ENCODE peak calls at places on chromosomes 16 and 17, in six cellular contexts. One of them, this sample, is unnamed.

GRCh38 chr17:77727216-77727615 is 231.3 kb upstream of the TNRC6C start:
- DNase-seq in GM23248: no peak
- DNase-seq in suprapubic skin: no peak
- DNase-seq in aorta: no peak
- DNase-seq in CD8-positive, alpha-beta memory T cell: no peak
- DNase-seq in CD4-positive, alpha-beta T cell: no peak
- DNase-seq in this sample: no peak

GRCh38 chr17:77376795-77377751 is 236.3 kb downstream of the SEC14L1 start:
- DNase-seq in GM23248: no peak
- DNase-seq in suprapubic skin: no peak
- DNase-seq in aorta: no peak
- DNase-seq in CD8-positive, alpha-beta memory T cell: no peak
- DNase-seq in CD4-positive, alpha-beta T cell: no peak
- DNase-seq in this sample: no peak

GRCh38 chr17:8019161-8019560 is 16.7 kb downstream of the GUCY2D start:
- DNase-seq in GM23248: no peak
- DNase-seq in suprapubic skin: no peak
- DNase-seq in aorta: no peak
- DNase-seq in CD8-positive, alpha-beta memory T cell: no peak
- DNase-seq in CD4-positive, alpha-beta T cell: peak
- DNase-seq in this sample: no peak

GRCh38 chr17:17987901-17988300 is 15.2 kb downstream of the DRC3 start:
- DNase-seq in GM23248: no peak
- DNase-seq in suprapubic skin: no peak
- DNase-seq in aorta: no peak
- DNase-seq in CD8-positive, alpha-beta memory T cell: no peak
- DNase-seq in CD4-positive, alpha-beta T cell: no peak
- DNase-seq in this sample: no peak

GRCh38 chr17:37742114-37742761 is 2.6 kb downstream of the HNF1B start:
- DNase-seq in GM23248: peak
- DNase-seq in suprapubic skin: no peak
- DNase-seq in aorta: no peak
- DNase-seq in CD8-positive, alpha-beta memory T cell: no peak
- DNase-seq in CD4-positive, alpha-beta T cell: no peak
- DNase-seq in this sample: no peak

GRCh38 chr17:41967141-41967920 is 736 bp downstream of the CNP start:
- DNase-seq in GM23248: peak
- DNase-seq in suprapubic skin: no peak
- DNase-seq in aorta: no peak
- DNase-seq in CD8-positive, alpha-beta memory T cell: no peak
- DNase-seq in CD4-positive, alpha-beta T cell: peak
- DNase-seq in this sample: no peak

GRCh38 chr17:63587770-63588169 is 12.9 kb upstream of the TACO1 start:
- DNase-seq in GM23248: peak
- DNase-seq in suprapubic skin: no peak
- DNase-seq in aorta: no peak
- DNase-seq in CD8-positive, alpha-beta memory T cell: no peak
- DNase-seq in CD4-positive, alpha-beta T cell: no peak
- DNase-seq in this sample: no peak

GRCh38 chr16:68085259-68086071 is at the start of gene NFATC3:
- DNase-seq in GM23248: peak
- DNase-seq in suprapubic skin: peak
- DNase-seq in aorta: peak
- DNase-seq in CD8-positive, alpha-beta memory T cell: peak
- DNase-seq in CD4-positive, alpha-beta T cell: peak
- DNase-seq in this sample: peak

GRCh38 chr16:4601317-4602186 is 13.1 kb downstream of the UBALD1 start:
- DNase-seq in GM23248: peak
- DNase-seq in suprapubic skin: no peak
- DNase-seq in aorta: no peak
- DNase-seq in CD8-positive, alpha-beta memory T cell: no peak
- DNase-seq in CD4-positive, alpha-beta T cell: no peak
- DNase-seq in this sample: no peak

GRCh38 chr16:64153718-64154117 is 968.1 kb downstream of the CDH11 start:
- DNase-seq in GM23248: peak
- DNase-seq in suprapubic skin: no peak
- DNase-seq in aorta: no peak
- DNase-seq in CD8-positive, alpha-beta memory T cell: no peak
- DNase-seq in CD4-positive, alpha-beta T cell: no peak
- DNase-seq in this sample: no peak

GRCh38 chr16:2979669-2980226 is 498 bp downstream of the PKMYT1 start:
- DNase-seq in GM23248: peak
- DNase-seq in suprapubic skin: no peak
- DNase-seq in aorta: peak
- DNase-seq in CD8-positive, alpha-beta memory T cell: no peak
- DNase-seq in CD4-positive, alpha-beta T cell: no peak
- DNase-seq in this sample: no peak

GRCh38 chr16:57360321-57360935 is 1.8 kb downstream of the CCL22 start:
- DNase-seq in GM23248: no peak
- DNase-seq in suprapubic skin: no peak
- DNase-seq in aorta: no peak
- DNase-seq in CD8-positive, alpha-beta memory T cell: no peak
- DNase-seq in CD4-positive, alpha-beta T cell: no peak
- DNase-seq in this sample: no peak

GRCh38 chr17:62614142-62614541 is 13.3 kb upstream of the MRC2 start:
- DNase-seq in GM23248: peak
- DNase-seq in suprapubic skin: no peak
- DNase-seq in aorta: no peak
- DNase-seq in CD8-positive, alpha-beta memory T cell: no peak
- DNase-seq in CD4-positive, alpha-beta T cell: no peak
- DNase-seq in this sample: no peak

GRCh38 chr17:49703557-49704277 is 4.0 kb downstream of the SLC35B1 start:
- DNase-seq in GM23248: peak
- DNase-seq in suprapubic skin: no peak
- DNase-seq in aorta: no peak
- DNase-seq in CD8-positive, alpha-beta memory T cell: no peak
- DNase-seq in CD4-positive, alpha-beta T cell: no peak
- DNase-seq in this sample: peak

GRCh38 chr17:27809555-27809954 is 9.2 kb upstream of the NOS2 start:
- DNase-seq in GM23248: no peak
- DNase-seq in suprapubic skin: no peak
- DNase-seq in aorta: no peak
- DNase-seq in CD8-positive, alpha-beta memory T cell: no peak
- DNase-seq in CD4-positive, alpha-beta T cell: no peak
- DNase-seq in this sample: no peak

GRCh38 chr16:80705596-80705995 is 98.8 kb downstream of the CDYL2 start:
- DNase-seq in GM23248: no peak
- DNase-seq in suprapubic skin: no peak
- DNase-seq in aorta: no peak
- DNase-seq in CD8-positive, alpha-beta memory T cell: no peak
- DNase-seq in CD4-positive, alpha-beta T cell: no peak
- DNase-seq in this sample: no peak
- H3K27ac ChIP-seq in GM23248: no peak
- H3K27ac ChIP-seq in suprapubic skin: no peak
- H3K27ac ChIP-seq in aorta: no peak
- H3K27ac ChIP-seq in CD8-positive, alpha-beta memory T cell: no peak
- H3K27ac ChIP-seq in CD4-positive, alpha-beta T cell: no peak
- H3K27ac ChIP-seq in this sample: no peak

GRCh38 chr17:75636381-75637142 is 3.3 kb downstream of the SMIM5 start:
- DNase-seq in GM23248: no peak
- DNase-seq in suprapubic skin: no peak
- DNase-seq in aorta: no peak
- DNase-seq in CD8-positive, alpha-beta memory T cell: no peak
- DNase-seq in CD4-positive, alpha-beta T cell: no peak
- DNase-seq in this sample: no peak
- H3K27ac ChIP-seq in GM23248: no peak
- H3K27ac ChIP-seq in suprapubic skin: no peak
- H3K27ac ChIP-seq in aorta: no peak
- H3K27ac ChIP-seq in CD8-positive, alpha-beta memory T cell: no peak
- H3K27ac ChIP-seq in CD4-positive, alpha-beta T cell: no peak
- H3K27ac ChIP-seq in this sample: no peak

GRCh38 chr17:21029032-21029431 is 13.8 kb downstream of the USP22 start:
- DNase-seq in GM23248: peak
- DNase-seq in suprapubic skin: no peak
- DNase-seq in aorta: no peak
- DNase-seq in CD8-positive, alpha-beta memory T cell: no peak
- DNase-seq in CD4-positive, alpha-beta T cell: no peak
- DNase-seq in this sample: no peak

GRCh38 chr17:21029515-21029914 is 13.3 kb downstream of the USP22 start:
- DNase-seq in GM23248: peak
- DNase-seq in suprapubic skin: no peak
- DNase-seq in aorta: no peak
- DNase-seq in CD8-positive, alpha-beta memory T cell: no peak
- DNase-seq in CD4-positive, alpha-beta T cell: no peak
- DNase-seq in this sample: no peak

GRCh38 chr17:21027031-21027430 is 15.8 kb downstream of the USP22 start:
- DNase-seq in GM23248: no peak
- DNase-seq in suprapubic skin: no peak
- DNase-seq in aorta: no peak
- DNase-seq in CD8-positive, alpha-beta memory T cell: no peak
- DNase-seq in CD4-positive, alpha-beta T cell: no peak
- DNase-seq in this sample: no peak

GRCh38 chr17:21030375-21030774 is 12.4 kb downstream of the USP22 start:
- DNase-seq in GM23248: no peak
- DNase-seq in suprapubic skin: no peak
- DNase-seq in aorta: no peak
- DNase-seq in CD8-positive, alpha-beta memory T cell: no peak
- DNase-seq in CD4-positive, alpha-beta T cell: no peak
- DNase-seq in this sample: peak

DNA sequence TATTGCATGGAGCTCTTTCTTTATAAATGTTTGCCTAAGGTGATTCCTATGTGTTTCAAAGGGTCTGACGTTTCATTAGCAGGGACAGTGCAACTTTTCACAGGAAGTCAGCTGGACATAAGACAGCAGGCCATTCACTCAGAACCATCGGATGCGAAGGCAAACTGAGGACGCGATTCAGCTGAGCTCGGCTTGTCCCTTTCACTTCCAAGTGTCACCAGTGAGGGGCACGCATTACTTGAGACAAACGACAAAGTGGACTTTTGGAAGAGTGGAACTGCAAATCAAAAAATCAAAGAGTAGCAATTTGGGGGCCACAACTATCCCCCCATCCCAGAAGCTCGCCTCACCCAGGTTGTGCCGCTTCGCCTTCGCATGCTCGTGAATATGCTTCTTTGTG is 14.6 kb downstream of the USP22 start:
- DNase-seq in GM23248: no peak
- DNase-seq in suprapubic skin: no peak
- DNase-seq in aorta: no peak
- DNase-seq in CD8-positive, alpha-beta memory T cell: no peak
- DNase-seq in CD4-positive, alpha-beta T cell: no peak
- DNase-seq in this sample: peak
- H3K27ac ChIP-seq in GM23248: peak
- H3K27ac ChIP-seq in suprapubic skin: no peak
- H3K27ac ChIP-seq in aorta: no peak
- H3K27ac ChIP-seq in CD8-positive, alpha-beta memory T cell: no peak
- H3K27ac ChIP-seq in CD4-positive, alpha-beta T cell: no peak
- H3K27ac ChIP-seq in this sample: peak

GRCh38 chr16:54051821-54052220 is 234.8 kb downstream of the IRX3 start:
- DNase-seq in GM23248: no peak
- DNase-seq in suprapubic skin: no peak
- DNase-seq in aorta: no peak
- DNase-seq in CD8-positive, alpha-beta memory T cell: no peak
- DNase-seq in CD4-positive, alpha-beta T cell: no peak
- DNase-seq in this sample: no peak

GRCh38 chr16:54052271-54052670 is 234.3 kb downstream of the IRX3 start:
- DNase-seq in GM23248: no peak
- DNase-seq in suprapubic skin: no peak
- DNase-seq in aorta: no peak
- DNase-seq in CD8-positive, alpha-beta memory T cell: no peak
- DNase-seq in CD4-positive, alpha-beta T cell: no peak
- DNase-seq in this sample: no peak

GRCh38 chr16:54050281-54051210 is 236.0 kb downstream of the IRX3 start:
- DNase-seq in GM23248: no peak
- DNase-seq in suprapubic skin: no peak
- DNase-seq in aorta: no peak
- DNase-seq in CD8-positive, alpha-beta memory T cell: no peak
- DNase-seq in CD4-positive, alpha-beta T cell: no peak
- DNase-seq in this sample: no peak

GRCh38 chr16:54054237-54054780 is 232.3 kb downstream of the IRX3 start:
- DNase-seq in GM23248: no peak
- DNase-seq in suprapubic skin: no peak
- DNase-seq in aorta: no peak
- DNase-seq in CD8-positive, alpha-beta memory T cell: no peak
- DNase-seq in CD4-positive, alpha-beta T cell: no peak
- DNase-seq in this sample: no peak

GRCh38 chr16:54048994-54049929 is 237.3 kb downstream of the IRX3 start:
- DNase-seq in GM23248: no peak
- DNase-seq in suprapubic skin: no peak
- DNase-seq in aorta: no peak
- DNase-seq in CD8-positive, alpha-beta memory T cell: no peak
- DNase-seq in CD4-positive, alpha-beta T cell: no peak
- DNase-seq in this sample: no peak
- H3K27ac ChIP-seq in GM23248: no peak
- H3K27ac ChIP-seq in suprapubic skin: no peak
- H3K27ac ChIP-seq in aorta: no peak
- H3K27ac ChIP-seq in CD8-positive, alpha-beta memory T cell: no peak
- H3K27ac ChIP-seq in CD4-positive, alpha-beta T cell: no peak
- H3K27ac ChIP-seq in this sample: no peak

GRCh38 chr17:55743103-55743679 is 7.7 kb upstream of the PCTP start:
- DNase-seq in GM23248: no peak
- DNase-seq in suprapubic skin: no peak
- DNase-seq in aorta: no peak
- DNase-seq in CD8-positive, alpha-beta memory T cell: no peak
- DNase-seq in CD4-positive, alpha-beta T cell: no peak
- DNase-seq in this sample: peak

GRCh38 chr17:55741353-55741700 is 9.5 kb upstream of the PCTP start:
- DNase-seq in GM23248: no peak
- DNase-seq in suprapubic skin: no peak
- DNase-seq in aorta: no peak
- DNase-seq in CD8-positive, alpha-beta memory T cell: no peak
- DNase-seq in CD4-positive, alpha-beta T cell: no peak
- DNase-seq in this sample: no peak

GRCh38 chr17:55740515-55741352 is 10.1 kb upstream of the PCTP start:
- DNase-seq in GM23248: no peak
- DNase-seq in suprapubic skin: no peak
- DNase-seq in aorta: no peak
- DNase-seq in CD8-positive, alpha-beta memory T cell: no peak
- DNase-seq in CD4-positive, alpha-beta T cell: no peak
- DNase-seq in this sample: no peak

GRCh38 chr17:55745258-55745657 is 5.6 kb upstream of the PCTP start:
- DNase-seq in GM23248: no peak
- DNase-seq in suprapubic skin: no peak
- DNase-seq in aorta: no peak
- DNase-seq in CD8-positive, alpha-beta memory T cell: no peak
- DNase-seq in CD4-positive, alpha-beta T cell: no peak
- DNase-seq in this sample: no peak

DNA sequence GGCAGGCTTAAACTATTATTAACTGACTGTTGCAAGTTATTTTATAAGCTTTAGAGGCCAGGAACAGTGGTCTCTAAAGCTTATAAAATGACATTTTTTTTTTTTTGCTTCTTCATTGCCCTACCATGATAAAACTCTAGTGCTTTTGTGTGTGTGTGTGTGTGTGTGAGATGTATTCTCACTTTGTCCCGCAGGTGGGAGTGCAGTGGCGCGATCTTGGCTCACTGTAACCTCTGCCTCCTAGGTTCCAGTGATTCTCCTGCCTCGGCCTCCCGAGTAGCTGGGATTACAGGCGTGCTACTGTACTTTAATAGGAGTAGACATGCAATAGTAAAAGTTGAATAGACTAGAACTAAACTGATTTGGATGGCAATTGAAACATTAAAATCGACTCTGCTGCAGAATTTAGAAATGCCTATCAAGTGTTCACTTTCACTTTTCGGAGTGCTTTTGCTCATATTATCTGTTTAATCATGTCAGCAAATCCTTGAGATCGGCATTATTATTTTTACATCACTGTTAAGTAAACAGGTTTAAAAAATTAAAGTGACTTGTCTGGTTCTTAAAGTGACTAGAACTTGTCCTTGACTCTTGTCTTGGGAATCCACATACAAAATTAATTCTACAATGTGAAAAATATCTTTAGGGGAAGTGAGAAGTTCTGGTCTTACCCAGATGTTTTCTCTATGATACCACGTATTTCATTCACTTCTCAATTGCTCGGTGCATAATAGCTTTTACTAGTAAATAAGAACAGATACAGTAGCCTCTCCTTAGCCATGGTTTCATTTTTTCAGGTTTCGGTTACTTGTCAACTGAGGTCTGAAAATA is 8.4 kb upstream of the PCTP start:
- DNase-seq in GM23248: no peak
- DNase-seq in suprapubic skin: no peak
- DNase-seq in aorta: no peak
- DNase-seq in CD8-positive, alpha-beta memory T cell: no peak
- DNase-seq in CD4-positive, alpha-beta T cell: no peak
- DNase-seq in this sample: no peak
- H3K27ac ChIP-seq in GM23248: no peak
- H3K27ac ChIP-seq in suprapubic skin: no peak
- H3K27ac ChIP-seq in aorta: no peak
- H3K27ac ChIP-seq in CD8-positive, alpha-beta memory T cell: no peak
- H3K27ac ChIP-seq in CD4-positive, alpha-beta T cell: no peak
- H3K27ac ChIP-seq in this sample: no peak